ENCODE peak calls at places on chromosomes 3 and 15, in four cellular contexts. E, H, U and C are unnamed samples.

GRCh38 chr15:101097111-101097510 is 154.7 kb downstream of the CHSY1 start:
- DNase-seq in U (no peak), E (no peak), H (no peak), C (no peak)

GRCh38 chr3:42666022-42666421 is 12.5 kb downstream of the ZBTB47 start:
- DNase-seq in H (no peak), E (no peak), U (no peak), C (no peak)

GRCh38 chr15:57395292-57395691 is 19.0 kb downstream of the CGNL1 start:
- DNase-seq in E (no peak), U (no peak), H (no peak), C (no peak)

GRCh38 chr15:78750566-78750965 is 60.7 kb downstream of the ADAMTS7 start:
- DNase-seq in U (no peak), H (no peak), E (no peak), C (no peak)

GRCh38 chr15:75065851-75066509 is 42.6 kb downstream of the PPCDC start:
- DNase-seq in U (no peak), E (no peak), H (no peak), C (no peak)

GRCh38 chr15:65796610-65797012 is 4.5 kb upstream of the DENND4A start:
- DNase-seq in E (no peak), U (no peak), H (no peak), C (no peak)

GRCh38 chr3:67017211-67017610 is 19.1 kb downstream of the KBTBD8 start:
- DNase-seq in E (no peak), U (no peak), H (peak), C (no peak)

GRCh38 chr3:190692256-190692655 is 170.2 kb downstream of the GMNC start:
- DNase-seq in H (no peak), E (no peak), U (no peak), C (no peak)

GRCh38 chr3:163126115-163126514 is 1629.5 kb downstream of the OTOL1 start:
- DNase-seq in E (no peak), U (no peak), H (no peak), C (no peak)

GRCh38 chr3:52351762-52352055 is 35.6 kb downstream of the DNAH1 start:
- DNase-seq in E (no peak), H (no peak), U (no peak), C (no peak)

GRCh38 chr3:35666893-35667292 is 27.6 kb downstream of the ARPP21 start:
- DNase-seq in U (no peak), E (no peak), H (no peak), C (no peak)

GRCh38 chr3:131033480-131034080 is 6.9 kb downstream of the NEK11 start:
- DNase-seq in H (peak), U (peak), E (no peak), C (peak)

GRCh38 chr15:88179562-88179961 is 77.0 kb downstream of the NTRK3 start:
- DNase-seq in H (peak), U (no peak), E (no peak), C (no peak)

GRCh38 chr15:55344206-55344605 is 25.2 kb downstream of the PIGB start:
- DNase-seq in H (no peak), U (no peak), E (no peak), C (no peak)

GRCh38 chr15:40438712-40439111 is 2.0 kb upstream of the BAHD1 start:
- DNase-seq in H (no peak), U (no peak), E (peak), C (no peak)

GRCh38 chr15:90552929-90553211 is 23.1 kb downstream of the CRTC3 start:
- DNase-seq in E (no peak), U (no peak), H (no peak), C (no peak)

GRCh38 chr15:47473857-47474256 is 243.4 kb upstream of the SEMA6D start:
- DNase-seq in H (no peak), E (peak), U (no peak), C (no peak)

GRCh38 chr3:22276351-22276750 is 525.3 kb upstream of the ZNF385D start:
- DNase-seq in E (no peak), H (no peak), U (no peak), C (no peak)

GRCh38 chr15:78671626-78672211 is 30.7 kb upstream of the CHRNB4 start:
- DNase-seq in E (no peak), H (no peak), U (no peak), C (no peak)

GRCh38 chr3:16350041-16350952 is 85.3 kb downstream of the OXNAD1 start:
- DNase-seq in U (no peak), H (no peak), E (no peak), C (no peak)

GRCh38 chr3:65412591-65412990 is 626.1 kb downstream of the MAGI1 start:
- DNase-seq in E (no peak), U (no peak), H (no peak), C (no peak)

GRCh38 chr3:167919590-167919989 is 176.1 kb downstream of the GOLIM4 start:
- DNase-seq in H (no peak), U (no peak), E (no peak), C (no peak)

GRCh38 chr15:59995568-59996349 is 8.4 kb upstream of the FOXB1 start:
- DNase-seq in E (no peak), U (no peak), H (no peak), C (no peak)

GRCh38 chr3:193134895-193135294 is 106.1 kb upstream of the PLAAT1 start:
- DNase-seq in E (no peak), U (no peak), H (no peak), C (no peak)

GRCh38 chr15:41926184-41927056 is 32.6 kb upstream of the SPTBN5 start:
- DNase-seq in U (no peak), H (peak), E (no peak), C (no peak)

GRCh38 chr3:40073310-40074007 is 236.0 kb upstream of the EIF1B start:
- DNase-seq in U (no peak), H (no peak), E (no peak), C (no peak)

GRCh38 chr15:45630958-45631691 is 3.7 kb upstream of the SQOR start:
- DNase-seq in H (no peak), U (no peak), E (no peak), C (no peak)

GRCh38 chr15:77179541-77179998 is 108.7 kb upstream of the TSPAN3 start:
- DNase-seq in H (no peak), U (no peak), E (no peak), C (no peak)

GRCh38 chr3:127770671-127771370 is 51.5 kb downstream of the MGLL start:
- DNase-seq in E (no peak), U (no peak), H (no peak), C (no peak)

GRCh38 chr15:65680544-65680943 is 58.8 kb downstream of the SLC24A1 start:
- DNase-seq in U (no peak), H (no peak), E (no peak), C (no peak)

GRCh38 chr15:22267761-22268160 is 187.4 kb downstream of the OR4M2 start:
- DNase-seq in U (no peak), H (no peak), E (no peak), C (no peak)

GRCh38 chr15:97504031-97504430 is 456.5 kb upstream of the ARRDC4 start:
- DNase-seq in U (no peak), E (no peak), H (no peak), C (no peak)

DNA sequence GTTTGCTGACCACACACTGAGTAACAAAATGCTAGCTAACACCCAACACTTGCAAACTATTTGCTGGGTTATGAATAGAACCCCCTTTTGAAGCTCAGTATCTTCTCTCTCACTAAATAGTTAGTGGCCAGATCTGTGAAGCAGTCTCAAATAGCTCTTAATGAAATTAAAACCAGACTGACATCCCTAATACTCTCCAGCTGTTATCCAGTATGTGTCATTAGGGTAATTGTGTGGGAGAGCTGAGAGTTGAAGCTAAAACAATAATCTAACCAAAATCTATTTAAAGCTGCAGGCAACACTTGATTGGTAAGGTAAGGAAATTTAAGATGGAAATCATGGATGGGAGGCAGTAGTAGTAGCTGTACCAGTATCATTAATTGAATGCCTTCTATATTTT is 110.4 kb upstream of the RORA start:
- DNase-seq in H (no peak), E (no peak), U (no peak), C (no peak)
- TF ChIP-seq CTCF in H (no peak), E (no peak), U (no peak), C (no peak)

GRCh38 chr3:196988241-196989029 is 19.8 kb upstream of the PIGZ start:
- DNase-seq in U (no peak), H (peak), E (no peak), C (no peak)
- TF ChIP-seq CTCF in U (no peak), H (peak), E (no peak), C (no peak)

GRCh38 chr15:93018574-93018973 is 70.4 kb downstream of the RGMA start:
- DNase-seq in U (no peak), H (no peak), E (no peak), C (no peak)
- TF ChIP-seq CTCF in U (no peak), H (no peak), E (no peak), C (peak)

GRCh38 chr3:172039352-172040077 is at the start of gene FNDC3B:
- DNase-seq in E (peak), H (peak), U (peak), C (peak)

GRCh38 chr3:172040078-172040975 is 949 bp downstream of the FNDC3B start:
- DNase-seq in H (peak), U (no peak), E (peak), C (peak)

GRCh38 chr3:172043233-172043632 is 3.9 kb downstream of the FNDC3B start:
- DNase-seq in E (no peak), H (no peak), U (no peak), C (no peak)

GRCh38 chr3:172042136-172042535 is 2.8 kb downstream of the FNDC3B start:
- DNase-seq in U (no peak), H (no peak), E (no peak), C (no peak)

DNA sequence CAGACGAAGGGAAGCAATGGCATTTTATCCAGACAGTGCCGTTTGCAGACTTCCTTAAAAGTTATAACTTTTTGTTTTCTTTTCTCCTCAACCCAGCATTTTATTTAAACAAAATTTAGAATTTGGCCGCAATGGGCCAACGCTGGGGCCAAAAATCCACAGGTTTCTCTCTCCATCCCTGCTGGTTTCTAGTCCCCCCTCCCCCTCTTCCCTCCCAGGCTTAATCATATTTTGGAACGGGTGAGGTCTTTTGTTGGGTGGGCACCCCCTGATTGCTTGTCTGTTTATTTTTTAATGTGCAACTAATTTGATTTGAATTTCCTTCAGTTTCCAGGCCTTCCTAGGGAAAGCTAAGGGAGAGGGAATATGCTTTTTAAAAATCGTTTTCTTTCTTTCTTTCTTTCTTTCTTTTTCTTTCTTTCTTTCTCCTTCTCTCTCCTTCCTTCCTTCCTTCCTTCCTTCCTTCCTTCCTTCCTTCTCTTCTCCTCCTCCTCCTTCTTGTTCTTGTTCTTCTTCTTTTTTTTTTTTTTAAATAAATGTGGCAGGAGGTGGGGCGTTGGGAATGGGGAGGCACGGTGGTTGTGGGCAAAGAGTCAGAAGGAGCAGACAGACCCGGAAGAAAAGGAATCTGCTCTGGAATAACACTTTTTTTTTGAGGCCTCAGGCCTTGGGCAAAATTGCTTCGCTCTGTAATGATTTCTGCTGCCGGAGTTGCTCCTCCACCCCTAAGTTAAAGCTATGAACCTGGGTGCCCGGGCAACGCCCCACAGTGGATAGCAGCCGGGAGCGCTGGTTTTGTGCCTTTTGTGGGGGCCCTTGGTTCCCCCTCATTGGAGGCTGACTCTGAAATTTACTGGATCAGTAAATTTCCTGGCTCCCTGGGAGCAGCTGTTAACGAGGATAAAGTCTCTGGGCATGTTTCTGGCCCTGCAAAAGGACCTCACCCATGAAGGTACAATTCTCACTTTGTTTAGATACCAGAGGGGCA is 1.9 kb downstream of the FNDC3B start:
- DNase-seq in E (peak), U (no peak), H (no peak), C (no peak)
- TF ChIP-seq CTCF in E (no peak), U (peak), H (no peak), C (no peak)

GRCh38 chr3:136350132-136350531 is 100.0 kb downstream of the PCCB start:
- DNase-seq in U (no peak), E (peak), H (no peak), C (no peak)

GRCh38 chr3:136353461-136353860 is 103.3 kb downstream of the PCCB start:
- DNase-seq in E (no peak), H (no peak), U (no peak), C (no peak)

GRCh38 chr3:136351351-136351750 is 101.2 kb downstream of the PCCB start:
- DNase-seq in U (no peak), E (no peak), H (no peak), C (no peak)

GRCh38 chr3:136350557-136350956 is 100.4 kb downstream of the PCCB start:
- DNase-seq in H (no peak), U (no peak), E (no peak), C (no peak)

DNA sequence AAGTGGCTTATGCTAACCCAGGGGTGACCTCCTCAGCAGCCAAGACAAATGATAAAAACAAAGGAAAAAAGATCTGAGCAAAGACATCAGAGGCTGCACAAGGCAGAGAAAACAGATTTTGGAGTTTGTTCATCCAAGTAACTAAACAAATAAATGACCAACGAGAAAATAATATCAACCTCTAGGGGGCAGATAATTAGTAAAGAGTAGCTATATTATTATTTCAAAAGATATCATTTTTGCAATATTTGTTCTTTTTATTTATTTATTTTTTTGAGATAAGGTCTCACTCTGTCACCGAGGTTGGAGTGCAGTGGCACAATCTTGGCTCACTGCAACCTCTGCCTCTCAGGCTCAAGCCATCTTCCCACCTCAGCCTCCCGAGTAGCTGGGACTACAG is 101.8 kb downstream of the PCCB start:
- DNase-seq in U (no peak), E (no peak), H (no peak), C (no peak)
- TF ChIP-seq CTCF in U (no peak), E (no peak), H (peak), C (peak)